ENCODE peak calls at places on chromosome 16, in ten cellular contexts. C is stomach, O is esophagus muscularis mucosa, X is HepG2, E is upper lobe of left lung, I is sigmoid colon, F is H1, D is transverse colon, W is GM12878, N is K562. A is an unnamed sample. For H3K4me1, the result is how much of the 10 kb centered on the place peaks cover.

GRCh38 chr16:85390511-85391174 is 222.5 kb upstream of the GSE1 start:
- DNase-seq in E (peak), F (no peak), D (peak), O (peak), I (peak), X (peak), C (peak), N (peak), W (no peak), A (peak)

GRCh38 chr16:86101912-86102187 is 202.9 kb downstream of the IRF8 start:
- DNase-seq in X (no peak), N (no peak), E (no peak), I (no peak), D (no peak), F (no peak), O (no peak), W (no peak), C (no peak), A (peak)

GRCh38 chr16:81786321-81786720 is 7.2 kb downstream of the PLCG2 start:
- DNase-seq in E (no peak), N (no peak), I (no peak), D (no peak), F (no peak), O (no peak), W (no peak), X (no peak), C (no peak), A (no peak)

GRCh38 chr16:77835111-77835510 is 46.7 kb downstream of the VAT1L start:
- DNase-seq in X (no peak), O (no peak), C (no peak), N (no peak), I (no peak), W (no peak), D (no peak), E (no peak), F (no peak), A (no peak)

GRCh38 chr16:86531193-86531550 is 20.8 kb downstream of the FOXF1 start:
- DNase-seq in X (no peak), F (no peak), O (no peak), C (no peak), E (no peak), I (peak), D (peak), N (no peak), W (no peak), A (no peak)

GRCh38 chr16:65388592-65388991 is 266.7 kb upstream of the CDH11 start:
- DNase-seq in N (no peak), F (no peak), X (no peak), E (no peak), O (no peak), D (no peak), W (no peak), C (no peak), I (no peak), A (no peak)

GRCh38 chr16:85267414-85267945 is 155.2 kb upstream of the CIBAR2 start:
- DNase-seq in X (no peak), F (no peak), O (no peak), W (no peak), I (no peak), C (no peak), E (no peak), N (no peak), D (no peak), A (no peak)

GRCh38 chr16:63241476-63241875 is 1205.2 kb upstream of the CDH8 start:
- DNase-seq in C (no peak), N (no peak), D (no peak), E (no peak), F (no peak), W (no peak), O (no peak), I (no peak), X (no peak), A (no peak)

GRCh38 chr16:59274141-59274540 is 540.0 kb upstream of the GOT2 start:
- DNase-seq in D (no peak), X (no peak), I (no peak), C (no peak), E (no peak), N (peak), O (no peak), W (no peak), F (no peak), A (no peak)

GRCh38 chr16:85114909-85115567 is 2.8 kb upstream of the CIBAR2 start:
- DNase-seq in C (peak), W (peak), O (peak), X (peak), D (peak), F (peak), E (peak), N (peak), I (peak), A (peak)

GRCh38 chr16:28188085-28188916 is 23.5 kb downstream of the XPO6 start:
- DNase-seq in X (no peak), F (no peak), W (peak), O (no peak), E (no peak), C (no peak), D (no peak), N (no peak), I (no peak), A (no peak)

GRCh38 chr16:79658301-79659001 is 57.9 kb upstream of the MAF start:
- DNase-seq in C (peak), I (no peak), D (no peak), X (peak), O (no peak), E (peak), W (no peak), N (peak), F (no peak), A (no peak)

GRCh38 chr16:53111078-53111776 is 56.4 kb downstream of the CHD9 start:
- DNase-seq in E (no peak), C (no peak), F (no peak), O (no peak), I (no peak), D (no peak), N (no peak), X (no peak), W (no peak), A (no peak)

GRCh38 chr16:89924298-89924924 is 1.3 kb downstream of the TUBB3 start:
- DNase-seq in O (no peak), F (peak), W (no peak), I (no peak), X (peak), C (no peak), D (no peak), N (peak), E (peak), A (peak)

GRCh38 chr16:65809627-65810026 is 556.9 kb upstream of the CDH5 start:
- DNase-seq in E (no peak), N (peak), X (no peak), I (no peak), C (no peak), W (no peak), F (no peak), D (no peak), O (peak), A (no peak)

GRCh38 chr16:3606441-3606840 is 5.0 kb downstream of the SLX4 start:
- DNase-seq in O (no peak), F (no peak), D (no peak), I (no peak), N (no peak), X (no peak), C (no peak), E (no peak), W (no peak), A (no peak)

GRCh38 chr16:57152096-57153093 is 33.4 kb downstream of the PSME3IP1 start:
- DNase-seq in I (peak), C (no peak), W (no peak), D (no peak), F (no peak), O (peak), X (peak), N (no peak), E (no peak), A (no peak)

GRCh38 chr16:86252596-86252995 is 257.7 kb upstream of the FOXF1 start:
- DNase-seq in N (peak), O (no peak), E (no peak), X (no peak), W (no peak), C (no peak), F (peak), D (peak), I (no peak), A (no peak)

GRCh38 chr16:82788919-82789318 is 162.2 kb downstream of the CDH13 start:
- DNase-seq in N (no peak), D (no peak), W (no peak), X (no peak), I (no peak), O (no peak), E (no peak), C (no peak), F (no peak), A (no peak)

GRCh38 chr16:48356633-48357376 is 28.4 kb downstream of the SIAH1 start:
- DNase-seq in D (no peak), N (no peak), W (no peak), I (no peak), F (no peak), O (no peak), C (no peak), X (no peak), E (no peak), A (no peak)

GRCh38 chr16:48352648-48353347 is 32.4 kb downstream of the SIAH1 start:
- DNase-seq in C (no peak), W (no peak), F (no peak), X (no peak), N (no peak), O (no peak), D (no peak), E (no peak), I (no peak), A (no peak)

GRCh38 chr16:48358419-48358818 is 26.8 kb downstream of the SIAH1 start:
- DNase-seq in I (no peak), C (no peak), E (no peak), O (no peak), X (no peak), D (no peak), W (no peak), F (no peak), N (no peak), A (no peak)

GRCh38 chr16:48353565-48354163 is 31.5 kb downstream of the SIAH1 start:
- DNase-seq in O (no peak), D (peak), E (no peak), F (peak), X (peak), I (peak), W (peak), C (peak), N (peak), A (no peak)

DNA sequence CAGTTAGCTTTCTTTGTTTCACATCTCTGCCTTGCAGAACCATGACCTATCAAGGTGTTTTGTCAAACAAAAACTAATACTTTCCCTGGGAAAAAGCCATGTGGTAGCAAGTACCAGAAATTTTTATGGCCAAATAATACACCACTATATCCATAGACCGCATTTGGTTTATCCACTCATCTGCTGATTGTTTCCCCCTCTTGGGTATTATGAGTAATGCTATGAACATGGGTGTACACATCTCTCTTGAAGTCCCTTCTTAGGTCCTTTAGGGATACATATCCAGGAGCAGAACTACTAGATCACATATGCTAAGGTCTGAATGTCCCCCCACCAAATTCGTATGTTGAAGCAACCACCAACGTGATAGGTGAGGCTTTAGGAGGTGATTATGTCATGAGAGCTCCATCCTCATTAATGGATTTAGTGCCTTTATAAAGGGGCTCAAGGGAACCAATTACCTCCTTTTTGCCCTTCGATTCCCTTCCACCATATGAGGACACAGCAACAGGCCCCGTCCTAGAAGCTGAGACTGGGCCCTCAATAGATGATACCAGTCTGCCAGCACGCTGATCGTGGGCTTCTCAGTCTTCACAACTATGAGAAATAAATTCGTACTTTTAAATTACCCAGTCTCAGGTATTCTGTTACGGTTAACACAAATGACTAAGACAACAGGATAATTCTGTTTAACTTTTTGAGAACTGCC is 30.2 kb downstream of the SIAH1 start:
- DNase-seq in X (no peak), N (no peak), D (no peak), C (no peak), O (no peak), E (no peak), I (no peak), F (no peak), W (no peak), A (no peak)
- TF ChIP-seq EP300 in X (no peak), N (no peak), D (no peak), C (no peak), O (no peak), E (no peak), I (no peak), F (no peak), W (no peak), A (no peak)

GRCh38 chr16:70685938-70686375 is at the start of gene MTSS2:
- DNase-seq in X (peak), N (peak), D (peak), O (no peak), I (peak), F (no peak), E (peak), W (no peak), C (peak), A (peak)
- H3K4me1 ChIP-seq in X (half or more), N (half or more), D (half or more), O (half or more), I (half or more), F (under half), E (half or more), W (under half), C (half or more), A (half or more)

DNA sequence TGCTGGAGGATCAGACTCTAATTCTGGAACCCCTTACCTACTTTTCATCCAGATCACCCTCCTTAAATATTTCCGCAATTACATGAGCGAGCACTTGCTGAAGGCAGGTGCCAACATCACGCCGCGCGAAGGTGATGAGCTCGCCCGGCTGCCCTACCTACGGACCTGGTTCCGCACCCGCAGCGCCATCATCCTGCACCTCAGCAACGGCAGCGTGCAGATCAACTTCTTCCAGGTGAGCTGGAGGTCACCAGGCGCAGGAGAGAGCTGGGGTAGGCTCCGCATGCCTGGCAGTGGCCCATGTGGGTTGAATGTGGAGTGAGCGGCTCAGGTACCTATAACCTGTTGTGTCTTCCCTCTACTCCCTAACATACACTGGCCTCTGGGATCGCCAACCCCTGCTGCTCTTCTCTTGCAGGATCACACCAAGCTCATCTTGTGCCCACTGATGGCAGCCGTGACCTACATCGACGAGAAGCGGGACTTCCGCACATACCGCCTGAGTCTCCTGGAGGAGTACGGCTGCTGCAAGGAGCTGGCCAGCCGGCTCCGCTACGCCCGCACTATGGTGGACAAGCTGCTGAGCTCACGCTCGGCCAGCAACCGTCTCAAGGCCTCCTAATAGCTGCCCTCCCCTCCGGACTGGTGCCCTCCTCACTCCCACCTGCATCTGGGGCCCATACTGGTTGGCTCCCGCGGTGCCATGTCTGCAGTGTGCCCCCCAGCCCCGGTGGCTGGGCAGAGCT is 10.9 kb downstream of the PLK1 start:
- DNase-seq in W (no peak), X (no peak), E (peak), F (no peak), N (no peak), O (no peak), D (no peak), I (no peak), C (no peak), A (no peak)
- TF ChIP-seq POLR2AphosphoS5 in W (no peak), X (no peak), E (no peak), F (no peak), N (no peak), O (no peak), D (no peak), I (no peak), C (no peak), A (no peak)

GRCh38 chr16:74456290-74456625 is 35.0 kb upstream of the CLEC18B start:
- DNase-seq in X (no peak), C (no peak), O (no peak), E (peak), W (no peak), I (no peak), D (no peak), N (no peak), F (no peak), A (no peak)

GRCh38 chr16:74451951-74452758 is 30.9 kb upstream of the CLEC18B start:
- DNase-seq in C (no peak), D (no peak), N (no peak), W (peak), E (peak), O (no peak), F (no peak), I (no peak), X (no peak), A (no peak)

GRCh38 chr16:74455619-74456289 is 34.5 kb upstream of the CLEC18B start:
- DNase-seq in C (no peak), X (peak), N (no peak), O (no peak), W (no peak), I (no peak), E (no peak), F (no peak), D (no peak), A (no peak)

GRCh38 chr16:74450967-74451760 is 29.9 kb upstream of the CLEC18B start:
- DNase-seq in C (no peak), I (no peak), D (no peak), O (no peak), N (no peak), F (no peak), E (peak), W (no peak), X (no peak), A (no peak)

DNA sequence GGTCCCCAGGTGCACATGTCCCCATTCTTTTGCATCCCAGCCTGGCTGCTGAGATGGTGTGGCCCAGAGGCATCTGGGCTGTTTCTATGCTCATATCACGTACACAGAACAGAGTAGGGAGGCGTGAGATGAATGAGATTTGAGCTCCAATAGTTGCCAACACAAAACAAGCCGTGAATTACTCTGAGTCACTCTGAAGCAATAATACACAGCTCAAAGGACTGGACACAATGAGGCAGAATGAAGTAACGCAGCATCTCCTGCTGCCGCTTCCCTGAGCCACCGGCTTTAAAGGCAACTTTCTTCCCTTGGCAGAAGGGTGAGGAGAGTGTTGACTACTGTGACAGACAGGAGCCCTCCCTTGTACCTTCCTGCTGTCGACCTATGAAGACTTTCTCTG is 33.9 kb upstream of the CLEC18B start:
- DNase-seq in O (no peak), N (no peak), C (no peak), X (peak), I (no peak), W (no peak), E (no peak), D (no peak), F (no peak), A (no peak)
- TF ChIP-seq EP300 in O (no peak), N (no peak), C (no peak), X (no peak), I (no peak), W (no peak), E (no peak), D (no peak), F (no peak), A (no peak)

GRCh38 chr16:11677959-11678881 is 10.0 kb downstream of the SNN start:
- DNase-seq in O (no peak), E (no peak), C (no peak), D (no peak), X (no peak), N (no peak), F (no peak), W (peak), I (peak), A (peak)
- H3K4me1 ChIP-seq in O (half or more), E (half or more), C (half or more), D (under half), X (under half), N (under half), F (under half), W (half or more), I (under half), A (half or more)

DNA sequence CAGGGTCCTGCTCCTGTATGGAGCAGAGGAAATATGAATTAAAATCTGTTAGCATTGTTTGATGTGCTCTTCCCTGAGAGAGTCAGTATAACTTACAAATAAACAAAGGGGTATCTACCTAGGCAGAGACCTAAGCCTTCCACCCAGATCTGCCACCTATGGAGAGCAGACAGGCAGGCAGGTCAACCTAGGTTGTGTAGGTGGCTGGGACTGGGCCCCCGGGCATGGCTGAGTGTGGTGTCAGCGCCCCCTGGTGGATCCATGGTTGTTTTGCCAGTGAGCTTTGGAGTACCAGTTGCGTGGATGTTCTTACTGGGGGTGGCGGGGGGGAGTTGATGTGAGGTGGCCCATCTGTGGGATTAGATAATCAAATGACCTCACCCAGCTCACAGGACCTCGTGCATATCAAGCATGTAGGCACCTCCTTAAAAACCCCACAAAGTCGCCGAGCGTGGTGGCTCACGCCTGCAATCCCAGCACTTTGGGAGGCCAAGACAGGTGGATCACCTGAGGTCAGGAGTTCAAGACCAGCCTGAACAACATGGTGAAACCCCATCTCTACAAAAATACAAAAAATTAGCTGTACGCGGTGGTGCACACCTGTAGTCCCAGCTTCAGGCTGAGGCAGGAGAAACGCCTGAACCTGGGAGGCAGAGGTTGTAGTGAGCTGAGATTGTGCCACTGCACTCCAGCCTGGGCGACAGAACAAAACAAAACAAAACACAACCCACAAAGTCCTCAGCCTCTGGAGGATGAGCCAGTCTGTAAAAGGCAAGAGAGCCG is 17.6 kb downstream of the DUS2 start:
- DNase-seq in I (peak), N (peak), E (peak), O (peak), C (peak), X (peak), F (peak), D (peak), W (peak), A (peak)
- TF ChIP-seq POLR2AphosphoS5 in I (no peak), N (no peak), E (no peak), O (no peak), C (no peak), X (no peak), F (no peak), D (no peak), W (no peak), A (no peak)

GRCh38 chr16:15876503-15876902 is 11.9 kb downstream of the CEP20 start:
- DNase-seq in E (no peak), I (no peak), F (no peak), W (no peak), O (no peak), X (no peak), C (no peak), D (no peak), N (no peak), A (no peak)

GRCh38 chr16:15880434-15880833 is 8.0 kb downstream of the CEP20 start:
- DNase-seq in N (no peak), D (no peak), X (no peak), F (no peak), O (no peak), C (no peak), W (no peak), E (no peak), I (no peak), A (no peak)

GRCh38 chr16:15879255-15879804 is 9.1 kb downstream of the CEP20 start:
- DNase-seq in I (no peak), E (no peak), F (no peak), C (no peak), O (no peak), D (no peak), W (no peak), N (peak), X (peak), A (no peak)

GRCh38 chr16:15873737-15874136 is 14.7 kb downstream of the CEP20 start:
- DNase-seq in C (no peak), N (no peak), F (no peak), D (no peak), I (no peak), E (no peak), X (no peak), O (no peak), W (no peak), A (no peak)

GRCh38 chr16:15874745-15875314 is 13.6 kb downstream of the CEP20 start:
- DNase-seq in N (peak), X (peak), C (peak), D (peak), W (no peak), O (no peak), F (no peak), I (peak), E (no peak), A (no peak)
- TF ChIP-seq EP300 in N (no peak), X (no peak), C (no peak), D (no peak), W (no peak), O (no peak), F (no peak), I (no peak), E (no peak), A (no peak)